ENCODE peak calls at places on chromosomes 6 and 20, in seven cellular contexts. K is RPMI8226; P is fibroblast of lung; I is HT-29; L is OCI-LY7; F is stimulated activated CD8-positive, alpha-beta memory T cell treated with anti-CD3 and anti-CD28 coated beads, Interleukin-12 subunit alpha, Interleukin-12 subunit beta, amount 100 ng/mL, for 4 hours; A is IMR-90. Y is an unnamed sample.

GRCh38 chr6:12163744-12164507 is 126.2 kb upstream of the EDN1 start:
- DNase-seq in K (no peak), F (no peak), A (no peak), I (no peak), P (no peak), L (no peak), Y (peak)

GRCh38 chr20:45832619-45833018 is 980 bp upstream of the SNX21 start:
- DNase-seq in A (no peak), P (no peak), F (no peak), K (no peak), L (no peak), I (no peak), Y (no peak)

GRCh38 chr20:54172856-54173652 is 732 bp downstream of the CYP24A1 start:
- DNase-seq in K (peak), A (no peak), F (no peak), L (no peak), I (peak), P (peak), Y (peak)

GRCh38 chr20:1333462-1334369 is 4.8 kb upstream of the SDCBP2 start:
- DNase-seq in I (no peak), K (no peak), P (no peak), F (no peak), A (no peak), L (no peak), Y (no peak)

GRCh38 chr20:8144282-8145245 is 12.5 kb downstream of the PLCB1 start:
- DNase-seq in P (peak), L (no peak), K (no peak), I (no peak), F (no peak), A (peak), Y (no peak)

GRCh38 chr6:3940703-3941102 is 91.5 kb downstream of the FAM50B start:
- DNase-seq in I (no peak), P (no peak), K (peak), L (no peak), A (no peak), F (no peak), Y (no peak)

GRCh38 chr6:92270365-92270764 is 1149.0 kb downstream of the EPHA7 start:
- DNase-seq in I (no peak), L (no peak), K (no peak), P (no peak), F (no peak), A (no peak), Y (no peak)

GRCh38 chr6:152273638-152274037 is 363.5 kb downstream of the SYNE1 start:
- DNase-seq in A (no peak), I (no peak), P (no peak), F (no peak), L (no peak), K (no peak), Y (no peak)

GRCh38 chr20:19918965-19919329 is 98.2 kb upstream of the NAA20 start:
- DNase-seq in L (no peak), P (no peak), I (no peak), F (no peak), A (no peak), K (no peak), Y (no peak)

GRCh38 chr6:68740828-68741500 is 105.9 kb downstream of the ADGRB3 start:
- DNase-seq in K (peak), F (no peak), P (no peak), L (no peak), A (no peak), I (no peak), Y (no peak)

GRCh38 chr6:50713977-50714486 is 706 bp downstream of the TFAP2D start:
- DNase-seq in L (no peak), A (no peak), F (no peak), P (no peak), K (no peak), I (no peak), Y (no peak)

GRCh38 chr6:44377971-44378370 is 9.5 kb upstream of the CDC5L start:
- DNase-seq in P (no peak), A (no peak), L (no peak), K (no peak), F (no peak), I (no peak), Y (no peak)

GRCh38 chr6:138267971-138268895 is 49.9 kb upstream of the PBOV1 start:
- DNase-seq in F (no peak), L (no peak), K (no peak), A (no peak), I (no peak), P (no peak), Y (no peak)

GRCh38 chr20:1301031-1301529 is 27.9 kb downstream of the SDCBP2 start:
- DNase-seq in K (peak), P (peak), I (peak), F (peak), A (peak), L (no peak), Y (no peak)

GRCh38 chr6:28597924-28598323 is 72.2 kb downstream of the GPX5 start:
- DNase-seq in F (no peak), I (peak), K (no peak), P (no peak), L (no peak), A (no peak), Y (no peak)

GRCh38 chr6:1612902-1613301 is 3.2 kb downstream of the FOXC1 start:
- DNase-seq in A (peak), L (no peak), I (peak), P (peak), K (no peak), F (no peak), Y (no peak)

GRCh38 chr6:47209632-47210031 is 100.1 kb downstream of the TNFRSF21 start:
- DNase-seq in L (no peak), I (no peak), P (peak), K (no peak), F (no peak), A (peak), Y (no peak)

GRCh38 chr6:19804362-19805145 is 32.6 kb upstream of the ID4 start:
- DNase-seq in K (peak), I (peak), F (peak), P (peak), A (peak), L (peak), Y (peak)

GRCh38 chr6:10720229-10720959 is 2.5 kb upstream of the TMEM14C start:
- DNase-seq in K (peak), A (peak), P (peak), L (no peak), I (no peak), F (peak), Y (peak)

GRCh38 chr6:11969092-11969491 is 43.0 kb upstream of the HIVEP1 start:
- DNase-seq in L (no peak), F (no peak), K (no peak), P (peak), I (no peak), A (peak), Y (no peak)

GRCh38 chr6:26230336-26230735 is 134.7 kb upstream of the BTN3A2 start:
- DNase-seq in K (no peak), F (no peak), A (no peak), L (no peak), P (no peak), I (no peak), Y (no peak)

GRCh38 chr6:149461670-149462069 is 23.1 kb downstream of the ZC3H12D start:
- DNase-seq in L (no peak), K (no peak), P (no peak), F (no peak), I (no peak), A (no peak), Y (no peak)

GRCh38 chr6:3325210-3325609 is 66.5 kb downstream of the PSMG4 start:
- DNase-seq in K (no peak), A (peak), L (no peak), F (no peak), P (peak), I (no peak), Y (no peak)

GRCh38 chr20:50575869-50576720 is 65.9 kb downstream of the PTPN1 start:
- DNase-seq in L (peak), I (peak), A (peak), F (peak), K (no peak), P (peak), Y (peak)

GRCh38 chr6:113907107-113907506 is 50.0 kb downstream of the MARCKS start:
- DNase-seq in A (no peak), F (no peak), P (no peak), I (no peak), L (no peak), K (no peak), Y (no peak)

GRCh38 chr20:12177657-12178293 is 260.1 kb downstream of the BTBD3 start:
- DNase-seq in P (no peak), K (no peak), F (no peak), L (no peak), A (no peak), I (peak), Y (no peak)

GRCh38 chr6:47126647-47127339 is 84.7 kb upstream of the ADGRF1 start:
- DNase-seq in L (no peak), I (peak), F (no peak), K (no peak), P (no peak), A (no peak), Y (no peak)

GRCh38 chr6:124854338-124854922 is 107.8 kb upstream of the RNF217 start:
- DNase-seq in I (peak), A (no peak), F (no peak), P (peak), K (no peak), L (peak), Y (no peak)

GRCh38 chr6:133290926-133291325 is 49.8 kb downstream of the EYA4 start:
- DNase-seq in I (no peak), L (no peak), F (no peak), P (no peak), A (no peak), K (no peak), Y (no peak)

GRCh38 chr6:52135217-52135616 is 47.8 kb upstream of the PKHD1 start:
- DNase-seq in K (no peak), A (no peak), I (no peak), F (no peak), L (no peak), P (no peak), Y (no peak)